ENCODE peak calls at places on chromosome 4, in nine cellular contexts. U, S, R, X, C, Q, W, M and I are unnamed samples.
A peak's percentile ranks its signal among the peaks of the same experiment; 100 is the strongest.

GRCh38 chr4:134200811-134201215 is 776 bp downstream of the PABPC4L start:
- DNase-seq in M (no peak), C (peak; percentile 32), X (peak; percentile 11), Q (no peak), W (no peak), U (peak; percentile 61), R (no peak), S (peak; percentile 27), I (no peak)

GRCh38 chr4:183599690-183600089 is 59.3 kb downstream of the RWDD4 start:
- DNase-seq in U (no peak), W (no peak), X (no peak), M (no peak), C (no peak), R (no peak), S (no peak), Q (no peak), I (no peak)

GRCh38 chr4:26263165-26263564 is 57.6 kb upstream of the RBPJ start:
- DNase-seq in S (no peak), M (no peak), U (no peak), Q (peak; percentile 18), X (peak; percentile 9), R (no peak), W (no peak), C (no peak), I (peak; percentile 26)

GRCh38 chr4:683247-683897 is 5.6 kb downstream of the SLC49A3 start:
- DNase-seq in U (peak; percentile 67), S (no peak), R (no peak), X (no peak), M (no peak), C (no peak), W (no peak), Q (peak; percentile 17), I (no peak)

GRCh38 chr4:78156520-78156919 is 99.4 kb downstream of the FRAS1 start:
- DNase-seq in W (no peak), X (no peak), U (no peak), C (no peak), Q (no peak), R (no peak), S (no peak), M (no peak), I (no peak)

GRCh38 chr4:152107736-152108500 is 347.1 kb upstream of the GATB start:
- DNase-seq in C (no peak), W (no peak), U (no peak), R (no peak), X (no peak), Q (no peak), S (no peak), M (no peak), I (no peak)

GRCh38 chr4:82777857-82778525 is 20.6 kb downstream of the SCD5 start:
- DNase-seq in U (no peak), Q (no peak), R (no peak), X (no peak), S (no peak), W (no peak), M (no peak), C (no peak), I (no peak)

GRCh38 chr4:8639021-8639420 is 46.5 kb downstream of the CPZ start:
- DNase-seq in M (no peak), W (no peak), C (peak; percentile 29), U (peak; percentile 40), S (peak; percentile 6), Q (no peak), X (no peak), R (no peak), I (no peak)

GRCh38 chr4:152537881-152538280 is 2.0 kb upstream of the FBXW7 start:
- DNase-seq in U (no peak), R (no peak), W (no peak), C (no peak), X (no peak), M (no peak), S (no peak), Q (no peak), I (no peak)

GRCh38 chr4:39054497-39054896 is 7.5 kb upstream of the KLHL5 start:
- DNase-seq in U (no peak), M (no peak), Q (no peak), X (no peak), W (no peak), S (no peak), R (no peak), C (no peak), I (no peak)

GRCh38 chr4:157115613-157116340 is 39.8 kb downstream of the GLRB start:
- DNase-seq in R (peak; percentile 61), X (no peak), C (no peak), W (no peak), S (no peak), M (no peak), Q (no peak), U (no peak), I (peak; percentile 92)

GRCh38 chr4:15457401-15458201 is 12.1 kb upstream of the CC2D2A start:
- DNase-seq in C (no peak), X (no peak), W (no peak), Q (peak; percentile 26), S (no peak), R (no peak), U (no peak), M (no peak), I (peak; percentile 58)

GRCh38 chr4:121226362-121226761 is 62.2 kb upstream of the TNIP3 start:
- DNase-seq in M (no peak), Q (no peak), C (no peak), R (no peak), U (no peak), W (no peak), S (no peak), X (no peak), I (peak; percentile 57)

GRCh38 chr4:48375651-48376291 is 34.4 kb downstream of the SLAIN2 start:
- DNase-seq in R (no peak), Q (no peak), X (no peak), S (no peak), W (no peak), U (no peak), C (no peak), M (no peak), I (peak; percentile 94)

GRCh38 chr4:108270466-108271450 is 102.0 kb upstream of the LEF1 start:
- DNase-seq in M (no peak), R (peak; percentile 65), U (no peak), Q (no peak), X (no peak), W (no peak), S (no peak), C (no peak), I (peak; percentile 91)

GRCh38 chr4:128565565-128566186 is 243.8 kb upstream of the JADE1 start:
- DNase-seq in S (peak; percentile 51), X (peak; percentile 70), W (no peak), R (no peak), M (peak; percentile 47), Q (no peak), C (peak; percentile 62), U (peak; percentile 69), I (peak; percentile 36)
- TF ChIP-seq CTCF in S (peak; percentile 61), X (peak; percentile 74), W (no peak), R (peak; percentile 69), M (peak; percentile 74), Q (peak; percentile 63), C (peak; percentile 50), U (peak; percentile 54), I (peak; percentile 77)

DNA sequence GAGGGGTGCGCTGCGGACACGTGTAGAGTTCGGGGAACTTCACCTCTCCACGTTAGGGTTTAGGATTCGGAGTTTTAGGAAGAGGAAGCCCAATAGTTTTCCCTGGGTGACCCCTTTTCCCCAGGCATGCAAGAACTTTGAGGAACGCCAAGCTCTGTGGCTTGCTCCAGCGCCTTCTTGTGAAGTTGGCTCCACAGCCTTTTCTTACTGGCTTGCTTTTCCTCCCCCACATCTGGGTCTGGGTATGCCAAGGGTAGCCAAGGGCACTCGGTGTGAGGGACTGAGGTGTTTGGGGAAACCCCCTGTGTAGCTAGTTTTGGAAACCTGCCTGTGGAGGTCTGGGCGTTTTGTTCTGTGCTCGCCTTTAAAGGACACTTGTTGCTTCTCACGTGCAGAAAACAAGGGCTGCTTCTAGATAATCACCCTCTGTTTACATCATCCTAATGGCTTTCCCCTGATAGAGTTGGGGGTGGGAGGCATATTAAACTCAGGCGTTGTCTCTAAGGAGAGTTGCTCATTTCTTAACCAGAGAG is 746 bp downstream of the EDNRA start:
- DNase-seq in M (no peak), U (peak; percentile 57), R (no peak), X (peak; percentile 16), S (no peak), W (no peak), C (no peak), Q (no peak), I (no peak)
- H3K4me3 ChIP-seq in M (peak overlapping the region; percentile 73), U (peak overlapping the region; percentile 58), R (peak overlapping the region; percentile 77), X (peak overlapping the region; percentile 67), S (peak overlapping the region; percentile 63), W (no peak overlapping the region), C (peak overlapping the region; percentile 45), Q (no peak overlapping the region), I (peak overlapping the region; percentile 58)

GRCh38 chr4:159484861-159485260 is 382.0 kb downstream of the RAPGEF2 start:
- DNase-seq in W (no peak), M (no peak), Q (no peak), X (no peak), S (no peak), R (no peak), C (no peak), U (no peak), I (peak; percentile 63)
- H3K27me3 ChIP-seq in W (no peaks in the 10 kb centered on the region), M (peaks cover 47% of the 10 kb centered on the region), Q (no peaks in the 10 kb centered on the region), X (no peaks in the 10 kb centered on the region), S (no peaks in the 10 kb centered on the region), R (no peaks in the 10 kb centered on the region), C (no peaks in the 10 kb centered on the region), U (peaks cover 4% of the 10 kb centered on the region), I (no peaks in the 10 kb centered on the region)

GRCh38 chr4:55560096-55560495 is 13.4 kb upstream of the CLOCK start:
- DNase-seq in C (no peak), M (no peak), R (no peak), Q (no peak), W (no peak), U (no peak), X (no peak), S (no peak), I (no peak)

GRCh38 chr4:55553442-55553841 is 6.7 kb upstream of the CLOCK start:
- DNase-seq in C (no peak), S (peak; percentile 30), M (no peak), R (no peak), U (no peak), Q (no peak), X (no peak), W (no peak), I (no peak)

GRCh38 chr4:55549888-55550287 is 3.2 kb upstream of the CLOCK start:
- DNase-seq in W (no peak), X (no peak), U (no peak), S (no peak), C (no peak), Q (no peak), R (peak; percentile 48), M (no peak), I (peak; percentile 98)

DNA sequence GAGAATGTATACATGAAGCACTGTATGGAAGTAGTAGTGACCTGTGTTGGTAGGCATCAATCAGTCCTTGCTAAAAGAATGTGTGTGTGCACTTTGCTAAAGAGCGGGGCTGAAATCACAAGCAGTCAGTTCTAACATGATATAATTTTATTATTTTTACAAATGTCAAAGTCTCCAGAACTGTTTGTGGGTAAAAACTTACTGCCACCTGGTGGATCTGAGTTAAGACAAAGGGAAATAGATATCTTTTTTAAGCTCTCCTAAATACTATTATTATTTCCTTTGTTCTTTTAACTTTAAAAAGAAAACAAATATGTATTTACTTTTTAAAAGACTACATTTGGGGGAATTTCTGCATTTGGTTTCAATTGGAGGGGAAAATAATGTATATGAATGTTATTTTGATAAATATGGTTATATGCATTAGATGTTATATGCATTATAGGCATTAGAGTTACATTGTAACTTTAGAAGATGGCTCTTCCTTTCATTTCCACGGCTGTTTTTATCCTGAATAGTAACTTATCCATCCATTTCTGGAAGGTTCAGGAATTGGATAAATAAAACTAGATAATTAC is 7.8 kb upstream of the CLOCK start:
- DNase-seq in S (no peak), M (no peak), U (no peak), C (no peak), X (no peak), R (no peak), Q (no peak), W (no peak), I (peak; percentile 40)
- TF ChIP-seq CTCF in S (peak; percentile 44), M (peak; percentile 59), U (peak; percentile 51), C (no peak), X (peak; percentile 42), R (peak; percentile 41), Q (peak; percentile 40), W (peak; percentile 67), I (peak; percentile 21)